ENCODE peak calls at places on chromosomes 2 and 18, in four cellular contexts. One of them, this sample, is unnamed.

GRCh38 chr2:62662548-62662947 is 43.0 kb upstream of the EHBP1 start:
- DNase-seq in hepatocyte: no peak
- DNase-seq in SK-N-SH: no peak
- DNase-seq in PC-3: no peak
- DNase-seq in this sample: peak; percentile 12

GRCh38 chr2:59889305-59889704 is 664.1 kb downstream of the BCL11A start:
- DNase-seq in PC-3: no peak
- DNase-seq in hepatocyte: no peak
- DNase-seq in SK-N-SH: no peak
- DNase-seq in this sample: no peak

GRCh38 chr2:120675460-120676130 is 60.1 kb upstream of the GLI2 start:
- DNase-seq in hepatocyte: peak; percentile 83
- DNase-seq in PC-3: peak; percentile 76
- DNase-seq in SK-N-SH: peak; percentile 67
- DNase-seq in this sample: peak; percentile 77

GRCh38 chr2:33494155-33494779 is 17.8 kb downstream of the RASGRP3 start:
- DNase-seq in PC-3: peak; percentile 67
- DNase-seq in SK-N-SH: no peak
- DNase-seq in hepatocyte: no peak
- DNase-seq in this sample: peak; percentile 50

GRCh38 chr2:17850151-17850550 is 28.3 kb upstream of the KCNS3 start:
- DNase-seq in PC-3: no peak
- DNase-seq in SK-N-SH: no peak
- DNase-seq in hepatocyte: no peak
- DNase-seq in this sample: no peak

GRCh38 chr18:23918395-23919032 is 96.0 kb upstream of the TTC39C start:
- DNase-seq in PC-3: peak; percentile 84
- DNase-seq in SK-N-SH: peak; percentile 54
- DNase-seq in hepatocyte: peak; percentile 86
- DNase-seq in this sample: peak; percentile 71

GRCh38 chr2:75064691-75065396 is 106.4 kb downstream of the POLE4 start:
- DNase-seq in SK-N-SH: peak; percentile 63
- DNase-seq in hepatocyte: peak; percentile 61
- DNase-seq in PC-3: peak; percentile 72
- DNase-seq in this sample: peak; percentile 62

GRCh38 chr2:43043471-43043870 is 182.9 kb downstream of the ZFP36L2 start:
- DNase-seq in SK-N-SH: no peak
- DNase-seq in hepatocyte: no peak
- DNase-seq in PC-3: no peak
- DNase-seq in this sample: no peak

GRCh38 chr18:34707670-34708069 is 2.4 kb upstream of the DTNA start:
- DNase-seq in SK-N-SH: no peak
- DNase-seq in PC-3: peak; percentile 83
- DNase-seq in hepatocyte: peak; percentile 77
- DNase-seq in this sample: peak; percentile 95

GRCh38 chr18:3666526-3667254 is 216.7 kb downstream of the TGIF1 start:
- DNase-seq in PC-3: no peak
- DNase-seq in SK-N-SH: no peak
- DNase-seq in hepatocyte: no peak
- DNase-seq in this sample: no peak

GRCh38 chr2:67627456-67627855 is 230.3 kb downstream of the ETAA1 start:
- DNase-seq in hepatocyte: no peak
- DNase-seq in SK-N-SH: no peak
- DNase-seq in PC-3: no peak
- DNase-seq in this sample: peak; percentile 14

DNA sequence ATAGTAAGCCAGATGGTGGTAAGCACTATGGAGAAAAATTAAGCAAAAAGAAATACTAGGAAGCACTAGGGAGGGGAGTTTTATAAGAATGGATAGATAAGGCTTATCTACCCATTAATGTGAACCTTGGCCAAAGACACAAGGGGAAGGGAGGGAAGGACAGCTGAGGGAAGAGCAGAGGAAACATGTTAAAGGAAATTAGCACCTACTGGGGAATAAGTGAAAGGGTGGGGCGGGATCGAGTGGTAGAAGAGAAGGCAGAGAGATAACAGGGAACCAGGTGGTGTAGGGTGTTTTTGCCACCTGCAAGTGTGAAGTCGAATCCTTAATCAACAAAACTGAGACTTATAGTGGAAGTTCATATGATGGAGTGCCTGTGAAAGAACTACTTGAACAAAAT is 1.7 kb downstream of the UNC80 start:
- DNase-seq in hepatocyte: no peak
- DNase-seq in SK-N-SH: no peak
- DNase-seq in PC-3: no peak
- DNase-seq in this sample: no peak
- TF ChIP-seq EZH2phosphoT487 in hepatocyte: no peak
- TF ChIP-seq EZH2phosphoT487 in SK-N-SH: no peak
- TF ChIP-seq EZH2phosphoT487 in PC-3: no peak
- TF ChIP-seq EZH2phosphoT487 in this sample: no peak

GRCh38 chr2:119428488-119429224 is 3.0 kb upstream of the TMEM37 start:
- DNase-seq in PC-3: no peak
- DNase-seq in hepatocyte: no peak
- DNase-seq in SK-N-SH: no peak
- DNase-seq in this sample: no peak

GRCh38 chr2:119427756-119428155 is 3.9 kb upstream of the TMEM37 start:
- DNase-seq in SK-N-SH: no peak
- DNase-seq in PC-3: no peak
- DNase-seq in hepatocyte: no peak
- DNase-seq in this sample: no peak

GRCh38 chr2:119425620-119426395 is 5.8 kb upstream of the TMEM37 start:
- DNase-seq in PC-3: no peak
- DNase-seq in hepatocyte: peak; percentile 82
- DNase-seq in SK-N-SH: no peak
- DNase-seq in this sample: no peak

GRCh38 chr2:119426396-119426675 is 5.3 kb upstream of the TMEM37 start:
- DNase-seq in SK-N-SH: no peak
- DNase-seq in PC-3: no peak
- DNase-seq in hepatocyte: no peak
- DNase-seq in this sample: no peak

DNA sequence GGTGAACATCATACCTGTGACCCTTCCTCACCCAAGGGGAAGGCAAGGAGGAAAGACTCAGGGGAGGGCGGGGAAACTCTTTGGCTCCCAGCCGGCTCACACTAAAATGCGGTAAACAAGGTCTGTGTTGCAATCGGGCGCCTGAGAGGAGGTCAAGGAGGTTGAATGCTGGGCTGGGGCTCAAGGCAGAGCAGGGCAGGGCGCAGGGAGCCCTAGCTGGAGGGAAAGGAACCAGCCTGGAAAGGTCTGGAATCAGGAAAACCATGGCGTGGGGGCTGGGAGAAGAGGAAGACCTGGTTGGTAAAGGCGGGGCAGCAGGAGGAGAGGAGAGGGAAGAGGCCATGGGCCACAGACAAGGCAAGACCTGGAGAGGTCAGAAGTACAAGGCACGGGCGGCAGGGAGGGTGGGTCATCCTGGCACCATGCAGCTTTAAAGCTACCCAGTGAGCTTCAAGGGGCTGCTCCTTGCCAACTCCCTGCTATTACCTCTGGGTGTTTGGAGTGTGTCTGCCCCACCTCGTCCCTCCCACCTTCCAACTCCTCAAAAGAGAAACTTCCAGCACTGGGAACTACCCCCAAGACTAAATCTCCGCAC is 4.8 kb upstream of the TMEM37 start:
- DNase-seq in SK-N-SH: no peak
- DNase-seq in hepatocyte: peak; percentile 77
- DNase-seq in PC-3: no peak
- DNase-seq in this sample: no peak
- H3K27ac ChIP-seq in SK-N-SH: no peak overlapping the region
- H3K27ac ChIP-seq in hepatocyte: peak overlapping the region; percentile 99
- H3K27ac ChIP-seq in PC-3: no peak overlapping the region
- H3K27ac ChIP-seq in this sample: no peak overlapping the region

GRCh38 chr18:32157580-32157979 is 32.3 kb upstream of the MEP1B start:
- DNase-seq in SK-N-SH: no peak
- DNase-seq in PC-3: no peak
- DNase-seq in hepatocyte: no peak
- DNase-seq in this sample: no peak

GRCh38 chr18:32158108-32158624 is 31.7 kb upstream of the MEP1B start:
- DNase-seq in PC-3: peak; percentile 75
- DNase-seq in hepatocyte: peak; percentile 93
- DNase-seq in SK-N-SH: peak; percentile 76
- DNase-seq in this sample: peak; percentile 90

GRCh38 chr18:32152705-32153448 is 37.0 kb upstream of the MEP1B start:
- DNase-seq in PC-3: no peak
- DNase-seq in SK-N-SH: no peak
- DNase-seq in hepatocyte: no peak
- DNase-seq in this sample: no peak

GRCh38 chr18:32160547-32160946 is 29.3 kb upstream of the MEP1B start:
- DNase-seq in PC-3: peak; percentile 42
- DNase-seq in hepatocyte: peak; percentile 71
- DNase-seq in SK-N-SH: no peak
- DNase-seq in this sample: no peak

DNA sequence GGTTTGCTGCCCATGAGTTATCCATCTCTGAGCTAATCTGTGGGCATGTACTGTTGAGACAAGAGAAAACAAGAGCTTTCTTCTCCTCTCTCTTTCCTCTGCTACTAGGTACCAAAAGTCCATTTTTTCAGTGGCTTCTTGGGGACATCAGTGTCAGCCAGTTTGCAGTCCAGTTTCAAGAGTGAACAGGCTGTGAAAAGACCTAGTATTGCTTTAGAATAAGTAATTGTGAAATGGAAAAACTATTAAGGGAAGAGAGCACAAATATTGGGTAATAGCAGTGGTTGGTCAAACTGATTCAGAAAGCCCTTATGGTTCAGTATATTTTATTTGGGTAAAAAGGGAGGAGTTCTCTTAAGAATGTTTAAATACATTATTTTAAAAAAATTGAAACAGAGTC is 33.0 kb upstream of the MEP1B start:
- DNase-seq in PC-3: no peak
- DNase-seq in SK-N-SH: no peak
- DNase-seq in hepatocyte: no peak
- DNase-seq in this sample: no peak
- H3K4me1 ChIP-seq in PC-3: no peaks in the 10 kb centered on the region
- H3K4me1 ChIP-seq in SK-N-SH: no peaks in the 10 kb centered on the region
- H3K4me1 ChIP-seq in hepatocyte: peaks cover 6% of the 10 kb centered on the region
- H3K4me1 ChIP-seq in this sample: no peaks in the 10 kb centered on the region

DNA sequence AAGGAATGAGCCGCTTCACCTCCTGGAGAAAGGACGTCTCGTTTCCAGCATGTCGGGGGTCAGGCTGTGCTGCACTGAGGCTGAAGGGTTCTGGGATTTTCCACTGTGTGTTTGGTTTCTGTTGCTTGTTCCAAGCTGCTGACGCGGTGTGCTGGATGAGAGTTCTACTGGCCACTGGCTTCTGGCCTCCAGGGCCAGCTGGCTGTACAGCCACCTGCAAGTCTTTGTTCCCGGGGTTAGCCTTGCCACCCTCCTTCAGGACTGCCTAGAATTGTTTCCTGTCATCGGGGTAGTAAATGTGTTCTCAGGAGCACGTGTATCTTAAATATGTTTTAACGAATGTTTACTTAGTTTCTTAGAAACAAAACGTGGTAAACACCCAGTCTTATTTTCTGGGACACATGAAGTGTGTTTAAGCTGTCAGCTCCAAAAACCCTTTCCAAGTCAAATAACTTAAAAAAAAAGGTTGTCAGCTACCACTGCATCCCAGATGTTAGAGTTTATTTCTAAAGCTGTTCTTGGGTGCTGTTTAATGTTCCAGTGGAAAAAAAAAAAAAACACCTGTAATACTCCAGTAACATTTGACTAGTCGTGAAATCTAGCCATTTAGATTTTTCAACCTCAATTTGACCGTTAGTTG is 231.2 kb downstream of the AGAP1 start:
- DNase-seq in PC-3: no peak
- DNase-seq in SK-N-SH: no peak
- DNase-seq in hepatocyte: no peak
- DNase-seq in this sample: peak; percentile 17
- TF ChIP-seq EZH2phosphoT487 in PC-3: no peak
- TF ChIP-seq EZH2phosphoT487 in SK-N-SH: no peak
- TF ChIP-seq EZH2phosphoT487 in hepatocyte: no peak
- TF ChIP-seq EZH2phosphoT487 in this sample: no peak

GRCh38 chr2:190783513-190784263 is 96.9 kb upstream of the GLS start:
- DNase-seq in hepatocyte: no peak
- DNase-seq in PC-3: no peak
- DNase-seq in SK-N-SH: no peak
- DNase-seq in this sample: no peak

GRCh38 chr2:190782264-190782663 is 98.4 kb upstream of the GLS start:
- DNase-seq in SK-N-SH: no peak
- DNase-seq in hepatocyte: no peak
- DNase-seq in PC-3: no peak
- DNase-seq in this sample: no peak

GRCh38 chr2:190789074-190790004 is 91.3 kb upstream of the GLS start:
- DNase-seq in PC-3: no peak
- DNase-seq in hepatocyte: no peak
- DNase-seq in SK-N-SH: no peak
- DNase-seq in this sample: no peak

GRCh38 chr2:190785380-190785779 is 95.2 kb upstream of the GLS start:
- DNase-seq in PC-3: peak; percentile 20
- DNase-seq in SK-N-SH: no peak
- DNase-seq in hepatocyte: no peak
- DNase-seq in this sample: no peak

GRCh38 chr2:190786404-190787166 is 94.0 kb upstream of the GLS start:
- DNase-seq in hepatocyte: no peak
- DNase-seq in SK-N-SH: no peak
- DNase-seq in PC-3: peak; percentile 64
- DNase-seq in this sample: no peak
- H3K27ac ChIP-seq in hepatocyte: peak overlapping the region; percentile 76
- H3K27ac ChIP-seq in SK-N-SH: peak overlapping the region; percentile 13
- H3K27ac ChIP-seq in PC-3: peak overlapping the region; percentile 18
- H3K27ac ChIP-seq in this sample: no peak overlapping the region

GRCh38 chr2:177231270-177231669 is 18.7 kb downstream of the HNRNPA3 start:
- DNase-seq in PC-3: no peak
- DNase-seq in hepatocyte: no peak
- DNase-seq in SK-N-SH: no peak
- DNase-seq in this sample: no peak

GRCh38 chr2:177232098-177232704 is 19.6 kb downstream of the HNRNPA3 start:
- DNase-seq in SK-N-SH: no peak
- DNase-seq in PC-3: no peak
- DNase-seq in hepatocyte: no peak
- DNase-seq in this sample: no peak

GRCh38 chr2:177235855-177236437 is 23.4 kb downstream of the HNRNPA3 start:
- DNase-seq in SK-N-SH: no peak
- DNase-seq in hepatocyte: no peak
- DNase-seq in PC-3: no peak
- DNase-seq in this sample: no peak

GRCh38 chr2:177237932-177238331 is 25.3 kb downstream of the HNRNPA3 start:
- DNase-seq in hepatocyte: no peak
- DNase-seq in PC-3: peak; percentile 51
- DNase-seq in SK-N-SH: no peak
- DNase-seq in this sample: no peak

DNA sequence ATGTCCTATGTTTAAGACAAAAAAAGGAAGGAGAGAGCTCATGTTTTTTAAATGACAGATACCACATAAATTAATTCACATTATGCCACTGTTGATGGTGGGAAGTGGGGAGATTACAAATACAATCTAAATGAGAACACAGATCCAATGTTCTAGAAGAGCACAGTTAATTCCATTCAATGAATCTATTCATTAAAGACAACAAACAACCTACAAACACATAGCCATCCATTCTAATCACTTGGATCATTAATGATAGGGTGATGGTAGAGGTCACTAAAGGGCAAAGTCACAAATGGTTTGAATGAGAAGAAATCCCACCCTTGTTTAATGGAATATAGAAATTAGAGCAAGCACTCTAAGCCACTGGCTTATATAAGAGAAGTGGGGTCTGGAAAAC is 21.7 kb downstream of the HNRNPA3 start:
- DNase-seq in hepatocyte: no peak
- DNase-seq in SK-N-SH: no peak
- DNase-seq in PC-3: no peak
- DNase-seq in this sample: no peak
- H3K4me1 ChIP-seq in hepatocyte: peaks cover 18% of the 10 kb centered on the region
- H3K4me1 ChIP-seq in SK-N-SH: peaks cover 4% of the 10 kb centered on the region
- H3K4me1 ChIP-seq in PC-3: peaks cover 15% of the 10 kb centered on the region
- H3K4me1 ChIP-seq in this sample: peaks cover 14% of the 10 kb centered on the region

This sample was measured in GM23248.